ENCODE peak calls at places on chromosomes 13 and 19, in five cellular contexts. D, E, N, M and T are unnamed samples.

GRCh38 chr19:49441210-49441959 is at the start of gene SLC17A7:
- DNase-seq in D (no peak), E (no peak), N (peak), M (no peak), T (no peak)

GRCh38 chr19:17726914-17727773 is 7.9 kb downstream of the MAP1S start:
- DNase-seq in D (no peak), E (no peak), N (no peak), M (no peak), T (no peak)

GRCh38 chr19:7888145-7888825 is at the start of gene LRRC8E:
- DNase-seq in D (peak), E (no peak), N (no peak), M (no peak), T (peak)

GRCh38 chr13:33799950-33800592 is 17.9 kb upstream of the RFC3 start:
- DNase-seq in D (peak), E (no peak), N (peak), M (no peak), T (peak)

GRCh38 chr19:11018179-11018578 is 57.3 kb downstream of the SMARCA4 start:
- DNase-seq in D (peak), E (no peak), N (no peak), M (no peak), T (no peak)

GRCh38 chr19:33186835-33187540 is 7.1 kb upstream of the LRP3 start:
- DNase-seq in D (no peak), E (no peak), N (no peak), M (no peak), T (no peak)

GRCh38 chr19:4878491-4878968 is 11.1 kb upstream of the PLIN3 start:
- DNase-seq in D (no peak), E (no peak), N (no peak), M (no peak), T (no peak)

GRCh38 chr13:110232146-110232545 is 74.8 kb downstream of the COL4A1 start:
- DNase-seq in D (no peak), E (no peak), N (peak), M (no peak), T (no peak)

GRCh38 chr19:29771708-29772415 is 39.9 kb upstream of the CCNE1 start:
- DNase-seq in D (peak), E (no peak), N (peak), M (peak), T (peak)

GRCh38 chr19:55503447-55504251 is 15.4 kb downstream of the SSC5D start:
- DNase-seq in D (peak), E (peak), N (peak), M (peak), T (peak)

GRCh38 chr13:50592412-50593145 is 250.9 kb downstream of the DLEU7 start:
- DNase-seq in D (peak), E (no peak), N (no peak), M (no peak), T (peak)

GRCh38 chr13:51291341-51291740 is 48.1 kb upstream of the SERPINE3 start:
- DNase-seq in D (peak), E (no peak), N (no peak), M (no peak), T (peak)

GRCh38 chr13:20843177-20843576 is 59.4 kb downstream of the XPO4 start:
- DNase-seq in D (no peak), E (no peak), N (no peak), M (peak), T (no peak)

GRCh38 chr19:18879579-18880373 is 16.2 kb downstream of the CERS1 start:
- DNase-seq in D (peak), E (no peak), N (no peak), M (no peak), T (no peak)

GRCh38 chr19:45253396-45254027 is 2.4 kb downstream of the MARK4 start:
- DNase-seq in D (peak), E (no peak), N (no peak), M (no peak), T (peak)

GRCh38 chr13:76825415-76825814 is 60.8 kb downstream of the KCTD12 start:
- DNase-seq in D (no peak), E (no peak), N (no peak), M (no peak), T (peak)

GRCh38 chr19:54470276-54470887 is 2.7 kb downstream of the CDC42EP5 start:
- DNase-seq in D (no peak), E (no peak), N (no peak), M (no peak), T (no peak)

GRCh38 chr13:25046274-25046984 is 49.5 kb upstream of the PABPC3 start:
- DNase-seq in D (no peak), E (no peak), N (no peak), M (no peak), T (no peak)